ENCODE peak calls at places on chromosomes 3 and 15, in eight cellular contexts. J is AG04450; C is transverse colon; R is CD8-positive, alpha-beta T cell; Z is HCT116; O is heart left ventricle; N is SK-N-SH; Q is psoas muscle. D is an unnamed sample. For H3K27me3, the result is how much of the 10 kb centered on the place peaks cover.

GRCh38 chr3:143720381-143720780 is 127.9 kb downstream of the SLC9A9 start:
- DNase-seq in J (no peak), C (no peak), R (no peak), Z (no peak), O (no peak), N (no peak), Q (no peak), D (no peak)

GRCh38 chr3:123053107-123053506 is 13.7 kb upstream of the PDIA5 start:
- DNase-seq in J (no peak), C (no peak), R (no peak), Z (no peak), O (no peak), N (no peak), Q (peak), D (no peak)

GRCh38 chr15:94670436-94671034 is 439.2 kb downstream of the MCTP2 start:
- DNase-seq in J (peak), C (no peak), R (no peak), Z (peak), O (no peak), N (peak), Q (no peak), D (no peak)

GRCh38 chr3:137988152-137988551 is 21.8 kb upstream of the CLDN18 start:
- DNase-seq in J (no peak), C (no peak), R (no peak), Z (no peak), O (no peak), N (no peak), Q (no peak), D (no peak)

GRCh38 chr3:72274511-72275295 is 489.8 kb upstream of the PROK2 start:
- DNase-seq in J (peak), C (peak), R (no peak), Z (no peak), O (peak), N (no peak), Q (no peak), D (no peak)

GRCh38 chr3:185149591-185149990 is 3.3 kb downstream of the C3orf70 start:
- DNase-seq in J (no peak), C (no peak), R (no peak), Z (no peak), O (no peak), N (no peak), Q (no peak), D (no peak)

GRCh38 chr15:25545017-25545416 is 106.2 kb upstream of the UBE3A start:
- DNase-seq in J (no peak), C (no peak), R (no peak), Z (no peak), O (no peak), N (no peak), Q (no peak), D (no peak)

GRCh38 chr3:55675478-55675877 is 188.4 kb upstream of the WNT5A start:
- DNase-seq in J (no peak), C (no peak), R (no peak), Z (no peak), O (no peak), N (no peak), Q (no peak), D (no peak)

GRCh38 chr15:84598993-84599392 is 1.8 kb upstream of the ZSCAN2 start:
- DNase-seq in J (peak), C (peak), R (no peak), Z (peak), O (no peak), N (peak), Q (no peak), D (no peak)

GRCh38 chr3:135905058-135905724 is 60.3 kb upstream of the PPP2R3A start:
- DNase-seq in J (no peak), C (no peak), R (no peak), Z (no peak), O (no peak), N (no peak), Q (no peak), D (no peak)

GRCh38 chr3:140351466-140351865 is 326.4 kb upstream of the TRIM42 start:
- DNase-seq in J (no peak), C (no peak), R (no peak), Z (no peak), O (no peak), N (no peak), Q (no peak), D (no peak)

GRCh38 chr15:69758810-69759410 is 306.3 kb downstream of the RPLP1 start:
- DNase-seq in J (no peak), C (peak), R (peak), Z (no peak), O (peak), N (no peak), Q (no peak), D (peak)

GRCh38 chr3:126659915-126660886 is 5.3 kb upstream of the TXNRD3 start:
- DNase-seq in J (no peak), C (no peak), R (no peak), Z (no peak), O (no peak), N (peak), Q (no peak), D (no peak)

GRCh38 chr3:46442591-46443530 is 21.8 kb downstream of the LTF start:
- DNase-seq in J (peak), C (peak), R (no peak), Z (no peak), O (no peak), N (peak), Q (no peak), D (no peak)

GRCh38 chr3:194685050-194685722 is 497 bp upstream of the FAM43A start:
- DNase-seq in J (no peak), C (no peak), R (no peak), Z (no peak), O (no peak), N (no peak), Q (no peak), D (no peak)

GRCh38 chr3:12753275-12754028 is 5.6 kb downstream of the TMEM40 start:
- DNase-seq in J (no peak), C (no peak), R (no peak), Z (peak), O (no peak), N (no peak), Q (no peak), D (no peak)

GRCh38 chr3:185657211-185657610 is 71.1 kb downstream of the SENP2 start:
- DNase-seq in J (no peak), C (no peak), R (no peak), Z (no peak), O (no peak), N (no peak), Q (no peak), D (no peak)

GRCh38 chr15:71114887-71115566 is at the start of gene THSD4:
- DNase-seq in J (no peak), C (peak), R (peak), Z (no peak), O (peak), N (peak), Q (peak), D (peak)

GRCh38 chr15:71116942-71117341 is 1.7 kb downstream of the THSD4 start:
- DNase-seq in J (no peak), C (peak), R (no peak), Z (no peak), O (peak), N (no peak), Q (no peak), D (no peak)

GRCh38 chr15:71115567-71116351 is 488 bp downstream of the THSD4 start:
- DNase-seq in J (no peak), C (peak), R (no peak), Z (no peak), O (peak), N (peak), Q (peak), D (no peak)

GRCh38 chr15:71117906-71118305 is 2.6 kb downstream of the THSD4 start:
- DNase-seq in J (no peak), C (no peak), R (no peak), Z (no peak), O (no peak), N (no peak), Q (no peak), D (no peak)

DNA sequence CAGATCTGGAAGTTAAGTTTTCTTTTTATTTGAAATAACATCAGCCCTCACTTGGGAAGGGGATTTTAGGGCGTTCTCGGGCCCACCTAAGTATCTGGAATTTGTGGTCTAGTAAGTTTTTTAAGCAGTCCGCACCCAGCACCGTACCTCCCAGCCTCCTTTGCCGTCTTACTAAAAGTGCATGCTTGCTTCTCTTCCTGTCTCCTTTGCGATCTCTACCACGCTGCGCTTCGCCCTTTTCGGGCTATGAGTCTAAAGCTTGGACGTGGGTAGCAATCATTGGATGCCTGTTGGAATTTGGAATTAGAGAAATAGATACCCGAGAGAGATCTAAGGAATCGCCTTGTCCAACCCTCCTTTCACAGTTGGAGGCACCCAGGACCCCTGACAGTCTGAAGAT is 1.1 kb downstream of the THSD4 start:
- DNase-seq in J (no peak), C (peak), R (no peak), Z (no peak), O (no peak), N (no peak), Q (no peak), D (no peak)
- H3K27ac ChIP-seq in J (peak), C (peak), R (no peak), Z (peak), O (peak), N (peak), Q (no peak), D (no peak)

DNA sequence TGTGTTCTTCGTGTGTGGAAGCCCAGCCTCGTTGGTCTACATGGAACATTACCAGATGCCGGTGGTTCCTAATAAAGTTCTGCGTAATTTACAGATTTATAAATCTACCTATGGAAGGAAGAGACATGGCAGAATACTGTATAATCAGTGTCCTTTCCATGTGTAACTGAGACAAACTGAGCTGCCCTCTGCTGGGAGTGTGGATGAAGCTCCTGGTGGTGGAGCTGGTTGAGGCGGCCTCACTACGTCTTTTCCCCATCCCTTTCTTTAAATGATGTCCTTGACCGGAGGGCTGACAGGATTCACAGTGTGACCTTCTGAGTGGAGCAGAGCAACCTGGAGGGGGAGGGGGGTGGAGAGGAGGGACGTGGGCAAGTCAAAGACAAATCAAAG is 267.0 kb upstream of the CHRM5 start:
- DNase-seq in J (no peak), C (no peak), R (no peak), Z (no peak), O (no peak), N (no peak), Q (no peak), D (no peak)
- TF ChIP-seq CTCF in J (no peak), C (no peak), R (no peak), Z (no peak), O (no peak), N (no peak), Q (no peak), D (no peak)

GRCh38 chr3:32450426-32450825 is 52.2 kb downstream of the CMTM6 start:
- DNase-seq in J (no peak), C (no peak), R (no peak), Z (no peak), O (no peak), N (no peak), Q (no peak), D (peak)
- H3K27me3 ChIP-seq in J (under half), C (under half), R (under half), Z (under half), O (under half), N (under half), Q (under half), D (under half)

GRCh38 chr15:64975390-64975789 is 14.3 kb downstream of the SPG21 start:
- DNase-seq in J (no peak), C (no peak), R (no peak), Z (no peak), O (no peak), N (no peak), Q (no peak), D (no peak)
- H3K27ac ChIP-seq in J (no peak), C (no peak), R (no peak), Z (no peak), O (no peak), N (no peak), Q (no peak), D (no peak)

GRCh38 chr3:196147116-196147515 is 64.1 kb downstream of the ZDHHC19 start:
- DNase-seq in J (no peak), C (no peak), R (no peak), Z (no peak), O (no peak), N (no peak), Q (no peak), D (no peak)
- TF ChIP-seq CTCF in J (no peak), C (no peak), R (no peak), Z (no peak), O (no peak), N (no peak), Q (no peak), D (no peak)

GRCh38 chr3:32819581-32820348 is 2.0 kb downstream of the TRIM71 start:
- DNase-seq in J (no peak), C (no peak), R (no peak), Z (no peak), O (no peak), N (no peak), Q (no peak), D (no peak)

GRCh38 chr3:32820430-32820829 is 2.6 kb downstream of the TRIM71 start:
- DNase-seq in J (no peak), C (no peak), R (no peak), Z (no peak), O (no peak), N (no peak), Q (no peak), D (no peak)

GRCh38 chr3:32820971-32821685 is 3.3 kb downstream of the TRIM71 start:
- DNase-seq in J (no peak), C (no peak), R (no peak), Z (no peak), O (no peak), N (no peak), Q (no peak), D (no peak)

GRCh38 chr3:32822609-32823498 is 5.1 kb downstream of the TRIM71 start:
- DNase-seq in J (no peak), C (no peak), R (no peak), Z (no peak), O (no peak), N (no peak), Q (no peak), D (no peak)

GRCh38 chr3:32821686-32822296 is 4.0 kb downstream of the TRIM71 start:
- DNase-seq in J (no peak), C (no peak), R (no peak), Z (no peak), O (no peak), N (peak), Q (no peak), D (no peak)
- H3K27me3 ChIP-seq in J (half or more), C (half or more), R (under half), Z (under half), O (under half), N (half or more), Q (under half), D (under half)